ENCODE peak calls at places on chromosomes 3 and 15, in five cellular contexts. Y, H, L, E and W are unnamed samples.

GRCh38 chr15:82894971-82895520 is 57.5 kb downstream of the HOMER2 start:
- DNase-seq in Y (no peak), H (no peak), L (no peak), E (peak), W (no peak)

GRCh38 chr15:60179786-60180391 is 175.8 kb downstream of the FOXB1 start:
- DNase-seq in Y (no peak), H (peak), L (peak), E (peak), W (no peak)

GRCh38 chr15:89575656-89576416 is 567 bp downstream of the TICRR start:
- DNase-seq in Y (peak), H (no peak), L (no peak), E (peak), W (peak)

GRCh38 chr3:129439381-129439816 is 349 bp downstream of the MBD4 start:
- DNase-seq in Y (peak), H (peak), L (peak), E (no peak), W (peak)

GRCh38 chr3:128486692-128487537 is 6.1 kb downstream of the GATA2 start:
- DNase-seq in Y (no peak), H (no peak), L (no peak), E (peak), W (no peak)

GRCh38 chr15:29135702-29136426 is 133.8 kb downstream of the NSMCE3 start:
- DNase-seq in Y (no peak), H (no peak), L (no peak), E (no peak), W (no peak)

GRCh38 chr3:159787794-159788205 is 200.8 kb upstream of the IL12A start:
- DNase-seq in Y (no peak), H (peak), L (no peak), E (peak), W (no peak)

GRCh38 chr3:133570139-133570936 is 3.1 kb upstream of the CDV3 start:
- DNase-seq in Y (no peak), H (no peak), L (no peak), E (peak), W (no peak)

GRCh38 chr15:66953523-66954229 is 111.7 kb upstream of the SMAD3 start:
- DNase-seq in Y (no peak), H (no peak), L (no peak), E (no peak), W (no peak)

GRCh38 chr15:93173369-93173768 is 84.4 kb upstream of the RGMA start:
- DNase-seq in Y (no peak), H (no peak), L (no peak), E (peak), W (no peak)

GRCh38 chr3:12060139-12060831 is 56.1 kb downstream of the SYN2 start:
- DNase-seq in Y (no peak), H (no peak), L (no peak), E (no peak), W (no peak)

GRCh38 chr3:55721716-55722484 is 234.8 kb upstream of the WNT5A start:
- DNase-seq in Y (no peak), H (no peak), L (no peak), E (peak), W (no peak)

DNA sequence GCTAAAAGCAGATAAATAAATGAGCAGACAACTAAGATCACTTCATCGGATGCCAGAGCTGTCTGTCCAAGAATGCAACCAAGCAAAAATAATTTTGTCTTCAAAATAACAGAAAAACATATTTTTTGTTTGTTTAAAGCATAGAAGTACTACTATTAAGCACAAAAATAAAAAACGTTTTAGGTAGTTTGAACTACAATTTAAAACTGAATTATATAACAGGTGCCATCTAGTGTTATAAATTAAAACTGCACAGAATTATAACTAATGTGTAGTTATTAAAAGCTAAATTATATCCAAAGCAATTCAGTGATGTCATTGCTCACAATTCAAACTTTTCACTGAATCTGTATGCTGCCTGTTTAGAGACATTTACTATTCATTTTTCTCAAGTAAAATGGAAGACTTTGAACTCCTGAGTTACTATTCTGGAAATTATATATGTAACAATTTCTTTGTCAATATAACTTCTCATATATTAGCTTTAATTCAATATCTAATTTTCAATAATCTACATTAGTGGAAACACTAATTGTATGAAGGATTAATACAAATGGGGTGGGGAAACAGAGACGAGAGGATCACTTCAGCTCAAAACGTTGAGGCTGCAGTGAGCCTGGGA is 29.5 kb downstream of the LINS1 start:
- DNase-seq in Y (no peak), H (peak), L (no peak), E (no peak), W (no peak)
- TF ChIP-seq CTCF in Y (peak), H (peak), L (peak), E (peak), W (peak)

GRCh38 chr3:52226229-52226817 is 878 bp upstream of the TLR9 start:
- DNase-seq in Y (no peak), H (no peak), L (no peak), E (no peak), W (no peak)
- TF ChIP-seq CTCF in Y (no peak), H (no peak), L (no peak), E (no peak), W (no peak)

GRCh38 chr3:88180398-88180999 is 30.7 kb downstream of the C3orf38 start:
- DNase-seq in Y (no peak), H (peak), L (no peak), E (peak), W (no peak)
- TF ChIP-seq CTCF in Y (peak), H (peak), L (peak), E (peak), W (peak)

GRCh38 chr15:56821721-56822425 is 88.6 kb upstream of the ZNF280D start:
- DNase-seq in Y (peak), H (peak), L (peak), E (peak), W (peak)
- TF ChIP-seq CTCF in Y (peak), H (peak), L (peak), E (peak), W (peak)

DNA sequence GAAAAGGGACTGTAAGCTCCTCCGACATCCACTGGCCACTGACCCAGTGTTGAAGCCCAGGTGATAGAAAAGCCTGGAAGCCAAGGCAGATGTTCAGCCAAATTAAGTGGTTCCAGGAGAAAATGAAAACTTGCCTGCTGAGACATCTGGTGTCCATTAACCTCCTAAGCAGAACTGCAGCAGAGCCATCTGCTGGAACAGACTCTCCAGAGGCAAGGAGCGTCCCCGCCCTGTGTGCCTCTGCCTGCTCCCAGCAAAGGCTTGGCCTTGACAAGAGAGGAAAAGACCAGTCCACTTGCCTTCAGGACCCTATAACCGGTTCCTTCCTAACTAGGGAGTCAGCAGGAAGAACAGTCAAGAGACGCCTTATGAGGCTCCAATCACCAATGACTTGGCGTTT is 48.2 kb downstream of the SRGAP3 start:
- DNase-seq in Y (no peak), H (no peak), L (no peak), E (no peak), W (no peak)
- TF ChIP-seq CTCF in Y (no peak), H (no peak), L (no peak), E (no peak), W (no peak)

GRCh38 chr3:78900426-78900825 is 867.4 kb downstream of the ROBO1 start:
- DNase-seq in Y (no peak), H (no peak), L (no peak), E (peak), W (no peak)
- TF ChIP-seq CTCF in Y (no peak), H (no peak), L (no peak), E (no peak), W (no peak)

GRCh38 chr3:43223670-43224364 is 62.5 kb upstream of the SNRK start:
- DNase-seq in Y (no peak), H (no peak), L (no peak), E (no peak), W (no peak)
- TF ChIP-seq CTCF in Y (peak), H (no peak), L (peak), E (peak), W (peak)

GRCh38 chr3:49470714-49471420 is 800 bp downstream of the DAG1 start:
- DNase-seq in Y (no peak), H (no peak), L (no peak), E (peak), W (no peak)
- TF ChIP-seq CTCF in Y (no peak), H (no peak), L (no peak), E (no peak), W (no peak)